ENCODE peak calls at places on chromosomes 6 and 20, in eight cellular contexts. V, T, S, Q, K, Y, N and Z are unnamed samples.
A peak's percentile ranks its signal among the peaks of the same experiment; 100 is the strongest.

GRCh38 chr6:154617175-154617574 is 106.7 kb upstream of the CNKSR3 start:
- DNase-seq in V (no peak), T (peak; percentile 12), S (no peak), Q (no peak), K (no peak), Y (no peak), N (no peak), Z (no peak)

GRCh38 chr20:5136096-5136495 is 9.3 kb downstream of the CDS2 start:
- DNase-seq in V (no peak), T (no peak), S (no peak), Q (no peak), K (no peak), Y (no peak), N (no peak), Z (no peak)

GRCh38 chr6:64890609-64891008 is 816.4 kb downstream of the EYS start:
- DNase-seq in V (no peak), T (peak; percentile 8), S (no peak), Q (no peak), K (no peak), Y (no peak), N (peak; percentile 2), Z (no peak)

GRCh38 chr20:60219984-60220540 is 261.8 kb downstream of the CDH26 start:
- DNase-seq in V (no peak), T (no peak), S (no peak), Q (no peak), K (no peak), Y (peak; percentile 66), N (no peak), Z (peak; percentile 62)

GRCh38 chr6:32167154-32167760 is 2.9 kb downstream of the EGFL8 start:
- DNase-seq in V (no peak), T (no peak), S (no peak), Q (no peak), K (no peak), Y (no peak), N (no peak), Z (no peak)

GRCh38 chr6:2504495-2505064 is 246.1 kb downstream of the MYLK4 start:
- DNase-seq in V (no peak), T (no peak), S (no peak), Q (no peak), K (no peak), Y (no peak), N (no peak), Z (no peak)

GRCh38 chr6:6694825-6695710 is 106.5 kb downstream of the LY86 start:
- DNase-seq in V (peak; percentile 64), T (no peak), S (no peak), Q (no peak), K (no peak), Y (no peak), N (no peak), Z (no peak)

GRCh38 chr20:38725959-38726848 is 1.9 kb downstream of the SLC32A1 start:
- DNase-seq in V (peak; percentile 28), T (peak; percentile 46), S (no peak), Q (no peak), K (peak; percentile 73), Y (no peak), N (peak; percentile 60), Z (no peak)

GRCh38 chr6:15502451-15503345 is 160.1 kb downstream of the DTNBP1 start:
- DNase-seq in V (no peak), T (peak; percentile 30), S (no peak), Q (no peak), K (no peak), Y (no peak), N (no peak), Z (no peak)

GRCh38 chr6:116268589-116269293 is 11.0 kb downstream of the TSPYL1 start:
- DNase-seq in V (peak; percentile 91), T (peak; percentile 87), S (peak; percentile 73), Q (peak; percentile 77), K (peak; percentile 49), Y (peak; percentile 68), N (peak; percentile 36), Z (no peak)

GRCh38 chr6:84052204-84052882 is 18.8 kb downstream of the MRAP2 start:
- DNase-seq in V (peak; percentile 93), T (peak; percentile 82), S (peak; percentile 80), Q (no peak), K (no peak), Y (peak; percentile 61), N (peak; percentile 75), Z (peak; percentile 91)